ENCODE peak calls at places on chromosomes 12 and 14, in five cellular contexts. E, S, V, H and J are unnamed samples.

GRCh38 chr12:67039995-67040860 is 228.9 kb upstream of the CAND1 start:
- DNase-seq in E (no peak), S (no peak), V (no peak), H (no peak), J (no peak)

GRCh38 chr14:22973217-22974032 is 8.9 kb downstream of the AJUBA start:
- DNase-seq in E (peak), S (peak), V (peak), H (no peak), J (peak)

GRCh38 chr12:1974812-1975211 is 29.4 kb downstream of the DCP1B start:
- DNase-seq in E (no peak), S (no peak), V (no peak), H (no peak), J (no peak)

GRCh38 chr12:3233813-3234212 is 156.6 kb downstream of the TSPAN9 start:
- DNase-seq in E (no peak), S (no peak), V (no peak), H (no peak), J (no peak)

GRCh38 chr12:111428728-111429175 is 23.0 kb downstream of the SH2B3 start:
- DNase-seq in E (no peak), S (no peak), V (no peak), H (no peak), J (no peak)

GRCh38 chr12:60863421-60863820 is 1267.6 kb downstream of the SLC16A7 start:
- DNase-seq in E (no peak), S (no peak), V (no peak), H (no peak), J (no peak)

GRCh38 chr12:92462049-92462448 is 240.7 kb upstream of the PLEKHG7 start:
- DNase-seq in E (no peak), S (no peak), V (no peak), H (peak), J (no peak)

GRCh38 chr12:63302269-63302940 is 151.4 kb upstream of the AVPR1A start:
- DNase-seq in E (no peak), S (no peak), V (no peak), H (peak), J (no peak)

GRCh38 chr14:83217492-83217891 is 1683.8 kb upstream of the SEL1L start:
- DNase-seq in E (peak), S (no peak), V (no peak), H (no peak), J (no peak)

GRCh38 chr14:44981198-44981597 is 19.2 kb downstream of the TOGARAM1 start:
- DNase-seq in E (no peak), S (no peak), V (no peak), H (no peak), J (no peak)

GRCh38 chr14:106556665-106557289 is 1030.4 kb downstream of the TMEM121 start:
- DNase-seq in E (no peak), S (peak), V (peak), H (no peak), J (no peak)

GRCh38 chr14:104037903-104038302 is 47.6 kb upstream of the ASPG start:
- DNase-seq in E (no peak), S (no peak), V (no peak), H (no peak), J (no peak)

DNA sequence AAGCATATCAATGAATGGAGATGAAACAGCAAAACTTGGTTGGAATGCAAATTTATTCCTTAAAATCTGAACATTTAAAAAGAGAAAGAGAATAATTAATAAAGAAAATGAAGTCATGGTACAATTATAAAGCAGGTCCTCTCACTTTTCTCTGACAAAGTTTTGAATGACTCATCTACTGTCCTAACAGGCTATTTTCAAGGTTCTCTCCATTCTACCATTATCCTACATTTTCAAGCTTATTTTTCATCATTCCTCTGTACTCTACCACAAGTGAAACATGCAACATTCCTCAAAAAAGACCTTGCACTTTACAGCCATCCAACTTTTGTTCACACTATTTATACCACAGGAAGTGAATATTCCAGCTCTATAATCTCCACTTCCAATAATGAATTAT is 36.9 kb upstream of the AP4S1 start:
- DNase-seq in E (peak), S (no peak), V (no peak), H (no peak), J (no peak)
- TF ChIP-seq RCOR1 in E (no peak), S (no peak), V (no peak), H (no peak), J (no peak)

GRCh38 chr14:57139173-57139572 is 129.5 kb downstream of the EXOC5 start:
- DNase-seq in E (no peak), S (no peak), V (no peak), H (no peak), J (no peak)
- TF ChIP-seq RCOR1 in E (no peak), S (no peak), V (no peak), H (no peak), J (no peak)

GRCh38 chr14:31921251-31921650 is 155.9 kb upstream of the ARHGAP5 start:
- DNase-seq in E (peak), S (no peak), V (no peak), H (no peak), J (no peak)
- TF ChIP-seq RCOR1 in E (no peak), S (no peak), V (no peak), H (no peak), J (no peak)

DNA sequence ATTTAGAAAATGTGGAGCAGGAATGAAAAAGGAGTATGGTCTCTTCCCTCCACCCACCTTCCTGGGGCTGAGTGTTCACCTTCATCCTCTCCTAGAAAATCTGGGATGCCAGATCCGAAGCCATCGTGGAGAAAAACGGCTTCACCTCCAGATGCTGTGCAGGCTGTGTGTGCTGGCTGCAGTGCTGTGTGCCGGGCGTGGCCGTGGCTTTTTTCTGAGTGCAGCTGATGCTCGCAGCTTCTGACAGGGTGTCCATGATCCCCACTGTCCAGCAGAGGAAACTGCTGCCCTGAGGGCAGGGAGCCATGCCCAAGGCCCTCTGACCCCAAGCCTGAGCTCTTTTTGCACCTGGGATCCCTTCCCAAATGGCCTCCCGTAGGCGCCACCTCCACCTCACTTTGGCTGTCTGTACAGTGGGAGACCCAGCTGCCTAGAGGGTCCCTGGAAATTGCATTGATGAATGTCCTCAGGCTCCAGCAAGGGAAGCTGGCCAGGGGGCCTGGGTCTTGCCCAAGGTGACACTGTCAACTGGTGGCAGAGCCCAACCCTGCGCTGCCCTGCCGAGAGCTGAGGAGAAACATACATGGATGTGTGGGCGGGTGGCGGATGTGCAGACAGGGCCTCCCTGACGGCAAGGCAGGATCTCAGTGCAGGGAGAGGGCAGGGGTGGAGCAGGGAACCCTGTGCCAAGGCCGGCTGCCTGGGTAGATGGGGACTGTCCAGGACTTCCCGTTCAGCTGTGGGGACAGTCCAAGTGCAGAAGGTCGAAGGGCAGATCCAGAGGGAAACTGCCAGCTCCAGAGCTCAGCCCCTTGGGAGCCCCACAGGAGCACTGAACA is 53.4 kb downstream of the BEGAIN start:
- DNase-seq in E (no peak), S (no peak), V (peak), H (no peak), J (no peak)
- TF ChIP-seq RCOR1 in E (no peak), S (no peak), V (no peak), H (no peak), J (no peak)

GRCh38 chr12:6549379-6550151 is 6.3 kb downstream of the IFFO1 start:
- DNase-seq in E (no peak), S (no peak), V (no peak), H (no peak), J (no peak)

GRCh38 chr12:6550294-6551062 is 5.4 kb downstream of the IFFO1 start:
- DNase-seq in E (no peak), S (no peak), V (no peak), H (no peak), J (no peak)

GRCh38 chr12:6547987-6548386 is 7.9 kb downstream of the IFFO1 start:
- DNase-seq in E (peak), S (no peak), V (no peak), H (no peak), J (peak)

GRCh38 chr12:6547566-6547965 is 8.3 kb downstream of the IFFO1 start:
- DNase-seq in E (no peak), S (no peak), V (no peak), H (no peak), J (no peak)

GRCh38 chr12:6548556-6549378 is 7.1 kb downstream of the IFFO1 start:
- DNase-seq in E (peak), S (no peak), V (no peak), H (no peak), J (no peak)
- TF ChIP-seq RCOR1 in E (no peak), S (no peak), V (no peak), H (no peak), J (no peak)

DNA sequence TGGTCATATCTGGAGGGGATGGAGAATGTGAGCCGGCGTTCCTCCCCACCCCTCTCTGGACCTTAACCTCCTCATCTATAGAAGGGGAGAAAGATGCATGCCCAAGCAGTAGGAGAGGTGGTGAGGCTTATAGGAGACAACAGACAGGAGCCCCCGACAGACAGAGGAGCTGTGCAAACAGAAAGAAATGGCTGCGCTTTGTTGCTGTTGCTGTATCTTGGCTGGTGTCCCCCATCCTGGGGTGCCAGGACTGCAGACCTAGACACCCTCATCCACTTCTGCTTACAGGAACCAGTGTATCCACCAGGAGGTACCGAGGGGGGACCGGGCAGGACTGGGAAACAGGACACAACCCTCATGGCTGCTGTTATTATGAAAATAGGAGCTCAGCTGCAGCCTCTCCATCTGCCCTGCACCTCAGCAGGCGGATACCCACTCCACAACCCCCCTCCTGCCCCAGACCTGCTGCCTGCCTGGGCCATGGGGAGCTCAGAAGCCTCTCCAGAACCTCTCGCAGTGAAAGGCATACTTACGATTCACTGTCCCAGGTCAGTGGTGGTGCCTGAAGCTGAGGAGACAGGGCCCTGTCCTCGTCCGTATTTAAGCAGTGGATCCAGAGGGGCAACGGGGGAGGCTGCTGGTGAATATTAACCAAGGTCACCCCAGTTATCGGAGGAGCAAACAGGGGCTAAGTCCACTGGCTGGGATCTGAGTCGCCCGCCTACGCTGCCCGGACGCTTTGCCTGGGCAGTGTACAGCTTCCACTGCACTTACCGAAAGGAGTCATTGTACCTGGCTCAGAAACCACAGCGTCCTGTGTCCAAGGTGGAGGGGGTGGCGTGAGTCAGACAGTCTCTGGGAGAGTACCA is at the start of gene SERPINA1:
- DNase-seq in E (peak), S (no peak), V (no peak), H (no peak), J (no peak)
- TF ChIP-seq RCOR1 in E (no peak), S (no peak), V (no peak), H (no peak), J (no peak)

GRCh38 chr12:46300906-46301305 is 32.1 kb upstream of the SLC38A1 start:
- DNase-seq in E (peak), S (no peak), V (no peak), H (no peak), J (no peak)
- TF ChIP-seq RCOR1 in E (no peak), S (no peak), V (no peak), H (no peak), J (no peak)

DNA sequence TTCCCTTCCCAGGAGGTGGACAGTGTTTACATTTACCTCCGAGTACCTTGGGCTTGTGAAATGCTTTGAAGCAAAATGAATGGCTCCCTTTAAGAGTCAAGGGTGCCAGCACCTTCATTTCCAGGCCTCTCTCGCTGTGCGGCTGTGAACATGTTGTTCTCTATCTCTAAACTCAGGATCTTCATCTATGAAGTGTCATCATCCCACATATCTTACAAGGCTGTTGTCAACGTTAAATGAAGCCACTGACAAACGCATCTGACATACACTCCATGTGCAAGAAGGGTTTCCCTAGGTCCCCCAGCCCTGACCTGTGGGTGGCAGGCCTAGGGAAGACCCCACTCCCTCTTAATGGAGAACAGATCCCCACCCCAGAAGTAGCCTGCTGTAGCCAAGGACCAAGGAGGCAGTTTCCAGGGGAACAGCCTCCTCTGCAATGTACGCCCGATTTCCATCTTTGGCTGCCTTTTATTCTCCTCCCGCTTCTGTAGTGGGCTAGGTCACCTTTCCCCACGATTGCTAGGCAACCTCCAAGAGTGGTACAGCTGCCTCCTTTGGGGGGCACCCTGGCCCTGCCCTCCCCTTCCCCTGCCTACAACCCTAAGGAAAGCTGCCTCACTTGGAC is 7.6 kb downstream of the ACTN1 start:
- DNase-seq in E (no peak), S (no peak), V (no peak), H (no peak), J (no peak)
- TF ChIP-seq RCOR1 in E (no peak), S (no peak), V (no peak), H (no peak), J (no peak)

DNA sequence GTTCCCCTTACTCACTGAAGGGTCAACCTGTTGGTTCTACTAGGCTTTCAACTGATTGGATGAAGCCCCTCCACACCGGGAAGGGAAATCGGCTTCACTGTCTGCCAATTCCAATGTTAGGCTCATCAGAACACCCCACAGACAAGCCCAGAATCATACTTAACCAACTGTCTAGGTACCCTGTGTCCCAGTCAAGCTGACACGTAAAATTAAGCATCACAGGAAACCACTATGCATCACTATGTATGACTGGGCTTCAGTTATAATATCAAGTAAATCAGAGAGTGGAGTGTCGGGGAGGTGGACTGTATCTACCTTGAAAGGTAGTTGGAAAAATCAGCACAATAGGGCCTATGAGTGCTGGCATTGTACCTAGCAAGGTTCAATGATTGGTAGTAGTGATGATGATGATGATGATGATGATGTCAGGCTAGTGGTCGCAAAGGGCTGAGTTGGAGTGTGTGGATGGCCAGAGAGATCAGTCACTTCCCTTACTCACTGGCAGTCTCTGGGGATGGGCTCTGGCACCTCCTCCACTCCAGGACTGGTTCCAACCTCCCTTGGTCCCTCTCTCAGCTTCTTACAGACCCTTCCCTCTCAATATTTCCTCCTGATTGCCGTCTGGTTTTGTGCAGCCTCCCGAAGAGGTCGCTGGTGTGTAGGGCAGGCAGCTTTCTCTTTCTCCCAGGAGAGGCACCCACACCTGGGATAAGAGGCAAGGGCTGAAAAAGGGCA is 3.3 kb upstream of the ATG101 start:
- DNase-seq in E (peak), S (no peak), V (no peak), H (no peak), J (no peak)
- TF ChIP-seq RCOR1 in E (no peak), S (no peak), V (no peak), H (no peak), J (no peak)

DNA sequence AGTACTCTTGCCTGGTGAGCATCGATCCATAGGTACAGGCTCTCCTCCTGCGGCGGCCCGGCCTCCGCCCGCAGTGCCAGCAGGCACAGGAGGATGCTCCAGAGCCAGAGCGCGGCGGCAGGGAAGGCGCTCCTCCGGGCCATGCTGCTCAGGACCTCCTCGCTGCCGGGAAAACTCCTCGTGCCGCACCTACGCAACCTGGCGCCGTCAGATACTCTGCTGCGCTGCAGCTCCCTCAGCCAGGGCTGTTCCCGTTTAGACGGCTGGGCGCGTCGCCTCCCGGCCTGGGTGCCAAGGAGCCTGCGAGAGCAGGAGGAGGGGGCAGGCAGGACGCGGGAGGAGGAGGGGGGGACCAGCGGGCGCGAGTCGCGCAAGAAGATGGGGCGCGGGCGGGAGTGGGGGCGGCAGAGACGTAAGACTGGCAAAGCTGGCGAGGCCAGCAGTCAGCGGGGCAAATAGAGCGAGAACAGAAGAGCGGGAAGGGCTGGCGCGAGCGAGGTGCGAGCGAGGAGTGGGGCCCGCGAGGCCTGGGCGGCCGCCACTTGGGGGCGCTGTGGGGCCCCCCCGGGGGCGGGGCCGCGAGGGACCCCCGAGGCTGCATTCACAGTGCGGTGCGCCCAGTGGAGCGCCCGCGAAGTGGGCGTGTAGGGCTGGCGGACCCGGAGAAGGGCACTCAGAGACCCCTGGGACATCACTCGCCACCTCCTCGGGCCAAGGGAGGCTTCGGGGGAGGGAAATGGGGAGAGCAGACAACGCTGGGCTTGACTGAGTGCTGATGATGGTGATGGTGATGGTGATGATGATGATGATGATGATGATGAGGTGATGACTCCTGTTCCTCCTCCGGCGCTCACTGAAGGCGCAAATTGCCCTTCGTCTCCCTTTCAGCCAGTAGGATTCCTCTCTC is at the start of gene WIF1:
- DNase-seq in E (no peak), S (no peak), V (peak), H (no peak), J (no peak)
- TF ChIP-seq RCOR1 in E (no peak), S (no peak), V (no peak), H (no peak), J (no peak)